ENCODE peak calls at places on chromosomes 3 and 15, in four cellular contexts. One of them, this sample, is unnamed.
A peak's percentile ranks its signal among the peaks of the same experiment; 100 is the strongest.

GRCh38 chr15:52331490-52332240 is 36.1 kb upstream of the MYO5C start:
- DNase-seq in Caco-2: no peak
- DNase-seq in ovary: no peak
- DNase-seq in fibroblast of lung: peak; percentile 64
- DNase-seq in this sample: peak; percentile 65

GRCh38 chr3:115927210-115927609 is 303.9 kb downstream of the GAP43 start:
- DNase-seq in Caco-2: no peak
- DNase-seq in ovary: no peak
- DNase-seq in fibroblast of lung: peak; percentile 7
- DNase-seq in this sample: no peak

GRCh38 chr3:44058022-44058867 is 183.4 kb upstream of the TOPAZ1 start:
- DNase-seq in Caco-2: no peak
- DNase-seq in ovary: no peak
- DNase-seq in fibroblast of lung: peak; percentile 60
- DNase-seq in this sample: no peak

GRCh38 chr15:63466378-63467192 is 37.8 kb upstream of the USP3 start:
- DNase-seq in Caco-2: peak; percentile 53
- DNase-seq in ovary: no peak
- DNase-seq in fibroblast of lung: peak; percentile 53
- DNase-seq in this sample: peak; percentile 76

GRCh38 chr15:86165263-86166204 is 85.9 kb downstream of the AGBL1 start:
- DNase-seq in Caco-2: no peak
- DNase-seq in ovary: no peak
- DNase-seq in fibroblast of lung: peak; percentile 83
- DNase-seq in this sample: no peak

GRCh38 chr3:37326144-37326543 is 151.8 kb upstream of the LRRFIP2 start:
- DNase-seq in Caco-2: no peak
- DNase-seq in ovary: no peak
- DNase-seq in fibroblast of lung: no peak
- DNase-seq in this sample: no peak

GRCh38 chr3:89380006-89380405 is 272.6 kb downstream of the EPHA3 start:
- DNase-seq in Caco-2: no peak
- DNase-seq in ovary: no peak
- DNase-seq in fibroblast of lung: peak; percentile 61
- DNase-seq in this sample: no peak

GRCh38 chr3:42892169-42892568 is 13.8 kb upstream of the ZNF662 start:
- DNase-seq in Caco-2: no peak
- DNase-seq in ovary: no peak
- DNase-seq in fibroblast of lung: peak; percentile 29
- DNase-seq in this sample: no peak

GRCh38 chr3:119352235-119352634 is 58.1 kb downstream of the ARHGAP31 start:
- DNase-seq in Caco-2: no peak
- DNase-seq in ovary: no peak
- DNase-seq in fibroblast of lung: peak; percentile 58
- DNase-seq in this sample: peak; percentile 13

GRCh38 chr15:82952156-82953081 is at the start of gene HOMER2:
- DNase-seq in Caco-2: no peak
- DNase-seq in ovary: peak; percentile 32
- DNase-seq in fibroblast of lung: peak; percentile 31
- DNase-seq in this sample: no peak

GRCh38 chr3:115913069-115913686 is 289.9 kb downstream of the GAP43 start:
- DNase-seq in Caco-2: no peak
- DNase-seq in ovary: no peak
- DNase-seq in fibroblast of lung: no peak
- DNase-seq in this sample: no peak

GRCh38 chr15:32872606-32873291 is 154.9 kb downstream of the GREM1 start:
- DNase-seq in Caco-2: no peak
- DNase-seq in ovary: no peak
- DNase-seq in fibroblast of lung: peak; percentile 71
- DNase-seq in this sample: no peak

GRCh38 chr15:62447742-62448141 is 282.7 kb upstream of the C2CD4B start:
- DNase-seq in Caco-2: no peak
- DNase-seq in ovary: no peak
- DNase-seq in fibroblast of lung: no peak
- DNase-seq in this sample: no peak

GRCh38 chr3:170999737-171000242 is 26.7 kb downstream of the SLC2A2 start:
- DNase-seq in Caco-2: peak; percentile 68
- DNase-seq in ovary: no peak
- DNase-seq in fibroblast of lung: peak; percentile 92
- DNase-seq in this sample: no peak

GRCh38 chr15:30791776-30792175 is 111.9 kb upstream of the FAN1 start:
- DNase-seq in Caco-2: no peak
- DNase-seq in ovary: no peak
- DNase-seq in fibroblast of lung: no peak
- DNase-seq in this sample: no peak

GRCh38 chr3:108159865-108160264 is 62.4 kb downstream of the IFT57 start:
- DNase-seq in Caco-2: no peak
- DNase-seq in ovary: no peak
- DNase-seq in fibroblast of lung: peak; percentile 80
- DNase-seq in this sample: no peak

GRCh38 chr15:89912674-89913396 is at the start of gene ARPIN:
- DNase-seq in Caco-2: peak; percentile 67
- DNase-seq in ovary: peak; percentile 53
- DNase-seq in fibroblast of lung: peak; percentile 59
- DNase-seq in this sample: no peak

GRCh38 chr15:85689729-85690128 is 105.0 kb downstream of the KLHL25 start:
- DNase-seq in Caco-2: no peak
- DNase-seq in ovary: peak; percentile 44
- DNase-seq in fibroblast of lung: peak; percentile 71
- DNase-seq in this sample: peak; percentile 70

GRCh38 chr3:179907784-179908482 is 128.8 kb downstream of the PEX5L start:
- DNase-seq in Caco-2: no peak
- DNase-seq in ovary: no peak
- DNase-seq in fibroblast of lung: no peak
- DNase-seq in this sample: no peak

GRCh38 chr3:9226326-9226725 is 23.1 kb downstream of the SRGAP3 start:
- DNase-seq in Caco-2: no peak
- DNase-seq in ovary: no peak
- DNase-seq in fibroblast of lung: peak; percentile 90
- DNase-seq in this sample: no peak

GRCh38 chr15:78477295-78477694 is 30.1 kb upstream of the HYKK start:
- DNase-seq in Caco-2: no peak
- DNase-seq in ovary: no peak
- DNase-seq in fibroblast of lung: no peak
- DNase-seq in this sample: no peak

GRCh38 chr3:18223591-18224338 is 201.4 kb downstream of the SATB1 start:
- DNase-seq in Caco-2: no peak
- DNase-seq in ovary: no peak
- DNase-seq in fibroblast of lung: no peak
- DNase-seq in this sample: no peak

GRCh38 chr3:120762575-120762974 is 20.0 kb downstream of the GTF2E1 start:
- DNase-seq in Caco-2: no peak
- DNase-seq in ovary: no peak
- DNase-seq in fibroblast of lung: peak; percentile 58
- DNase-seq in this sample: no peak

GRCh38 chr15:83919319-83919830 is 265.5 kb downstream of the ADAMTSL3 start:
- DNase-seq in Caco-2: no peak
- DNase-seq in ovary: no peak
- DNase-seq in fibroblast of lung: no peak
- DNase-seq in this sample: no peak

GRCh38 chr3:89059201-89059600 is 48.2 kb upstream of the EPHA3 start:
- DNase-seq in Caco-2: no peak
- DNase-seq in ovary: no peak
- DNase-seq in fibroblast of lung: peak; percentile 95
- DNase-seq in this sample: no peak

GRCh38 chr3:161560006-161560637 is 63.5 kb downstream of the OTOL1 start:
- DNase-seq in Caco-2: peak; percentile 36
- DNase-seq in ovary: no peak
- DNase-seq in fibroblast of lung: peak; percentile 38
- DNase-seq in this sample: no peak

GRCh38 chr3:65951836-65952505 is 86.7 kb downstream of the MAGI1 start:
- DNase-seq in Caco-2: no peak
- DNase-seq in ovary: no peak
- DNase-seq in fibroblast of lung: peak; percentile 71
- DNase-seq in this sample: no peak

GRCh38 chr15:31254431-31255175 is 72.0 kb upstream of the KLF13 start:
- DNase-seq in Caco-2: no peak
- DNase-seq in ovary: no peak
- DNase-seq in fibroblast of lung: peak; percentile 39
- DNase-seq in this sample: no peak

GRCh38 chr3:109392293-109392692 is 54.9 kb upstream of the DPPA4 start:
- DNase-seq in Caco-2: no peak
- DNase-seq in ovary: no peak
- DNase-seq in fibroblast of lung: no peak
- DNase-seq in this sample: no peak

GRCh38 chr15:44882499-44882968 is 74.0 kb upstream of the TERB2 start:
- DNase-seq in Caco-2: no peak
- DNase-seq in ovary: no peak
- DNase-seq in fibroblast of lung: no peak
- DNase-seq in this sample: no peak

GRCh38 chr15:81257435-81257834 is 60.8 kb downstream of the IL16 start:
- DNase-seq in Caco-2: no peak
- DNase-seq in ovary: no peak
- DNase-seq in fibroblast of lung: no peak
- DNase-seq in this sample: no peak

GRCh38 chr3:57733790-57734189 is 22.3 kb upstream of the SLMAP start:
- DNase-seq in Caco-2: no peak
- DNase-seq in ovary: no peak
- DNase-seq in fibroblast of lung: peak; percentile 14
- DNase-seq in this sample: no peak

GRCh38 chr3:72152551-72153476 is 367.9 kb upstream of the PROK2 start:
- DNase-seq in Caco-2: no peak
- DNase-seq in ovary: peak; percentile 84
- DNase-seq in fibroblast of lung: peak; percentile 79
- DNase-seq in this sample: no peak

GRCh38 chr3:61650276-61650675 is 88.9 kb downstream of the PTPRG start:
- DNase-seq in Caco-2: no peak
- DNase-seq in ovary: peak; percentile 80
- DNase-seq in fibroblast of lung: peak; percentile 93
- DNase-seq in this sample: no peak

GRCh38 chr3:105722943-105723556 is 145.8 kb downstream of the CBLB start:
- DNase-seq in Caco-2: no peak
- DNase-seq in ovary: no peak
- DNase-seq in fibroblast of lung: no peak
- DNase-seq in this sample: no peak

GRCh38 chr3:196636369-196637349 is 2.8 kb upstream of the NRROS start:
- DNase-seq in Caco-2: no peak
- DNase-seq in ovary: no peak
- DNase-seq in fibroblast of lung: no peak
- DNase-seq in this sample: no peak

GRCh38 chr3:39140341-39140971 is 12.9 kb downstream of the CSRNP1 start:
- DNase-seq in Caco-2: no peak
- DNase-seq in ovary: no peak
- DNase-seq in fibroblast of lung: no peak
- DNase-seq in this sample: no peak

GRCh38 chr3:130424837-130425236 is 79.4 kb downstream of the COL6A5 start:
- DNase-seq in Caco-2: no peak
- DNase-seq in ovary: no peak
- DNase-seq in fibroblast of lung: no peak
- DNase-seq in this sample: no peak

GRCh38 chr3:123295171-123295900 is 93.6 kb downstream of the SEC22A start:
- DNase-seq in Caco-2: no peak
- DNase-seq in ovary: no peak
- DNase-seq in fibroblast of lung: no peak
- DNase-seq in this sample: no peak

DNA sequence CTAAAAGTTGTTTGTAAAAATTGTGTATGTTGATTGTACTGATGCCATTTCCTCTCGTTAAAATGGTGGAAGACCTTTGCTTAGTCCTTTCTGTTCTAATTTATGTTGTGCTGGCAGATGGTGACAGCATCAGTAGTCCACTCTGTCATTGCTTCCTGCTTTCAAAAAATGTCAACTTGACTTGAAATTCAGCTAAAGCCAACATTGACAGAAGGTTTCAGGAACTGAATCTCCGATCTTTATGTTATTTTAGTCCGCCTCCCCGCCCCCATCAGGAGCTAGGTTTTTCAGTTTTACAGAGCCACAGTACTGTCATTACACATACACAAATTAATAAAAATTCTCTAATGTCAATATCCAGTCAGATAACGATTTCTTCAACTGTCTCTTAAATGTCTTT is 1.5 kb downstream of the CEP63 start:
- DNase-seq in Caco-2: no peak
- DNase-seq in ovary: no peak
- DNase-seq in fibroblast of lung: no peak
- DNase-seq in this sample: no peak
- H3K4me3 ChIP-seq in Caco-2: no peak overlapping the region
- H3K4me3 ChIP-seq in ovary: no peak overlapping the region
- H3K4me3 ChIP-seq in fibroblast of lung: peak overlapping the region; percentile 81
- H3K4me3 ChIP-seq in this sample: no peak overlapping the region

GRCh38 chr3:40490916-40491315 is 14.0 kb downstream of the ZNF619 start:
- DNase-seq in Caco-2: no peak
- DNase-seq in ovary: no peak
- DNase-seq in fibroblast of lung: peak; percentile 10
- DNase-seq in this sample: no peak

GRCh38 chr3:40487172-40487571 is 10.2 kb downstream of the ZNF619 start:
- DNase-seq in Caco-2: no peak
- DNase-seq in ovary: no peak
- DNase-seq in fibroblast of lung: no peak
- DNase-seq in this sample: no peak
- H3K36me3 ChIP-seq in Caco-2: no peaks in the 10 kb centered on the region
- H3K36me3 ChIP-seq in ovary: no peaks in the 10 kb centered on the region
- H3K36me3 ChIP-seq in fibroblast of lung: peaks cover 5% of the 10 kb centered on the region
- H3K36me3 ChIP-seq in this sample: peaks cover 11% of the 10 kb centered on the region

GRCh38 chr3:1808590-1808989 is 290.1 kb upstream of the CNTN4 start:
- DNase-seq in Caco-2: no peak
- DNase-seq in ovary: no peak
- DNase-seq in fibroblast of lung: no peak
- DNase-seq in this sample: no peak

GRCh38 chr3:1805331-1805730 is 293.3 kb upstream of the CNTN4 start:
- DNase-seq in Caco-2: no peak
- DNase-seq in ovary: no peak
- DNase-seq in fibroblast of lung: no peak
- DNase-seq in this sample: no peak
- H3K9me3 ChIP-seq in Caco-2: peaks cover 5% of the 10 kb centered on the region
- H3K9me3 ChIP-seq in ovary: no peaks in the 10 kb centered on the region
- H3K9me3 ChIP-seq in fibroblast of lung: no peaks in the 10 kb centered on the region
- H3K9me3 ChIP-seq in this sample: peaks cover 3% of the 10 kb centered on the region

GRCh38 chr15:99709243-99709986 is 23.8 kb downstream of the LYSMD4 start:
- DNase-seq in Caco-2: no peak
- DNase-seq in ovary: no peak
- DNase-seq in fibroblast of lung: no peak
- DNase-seq in this sample: no peak
- H3K4me3 ChIP-seq in Caco-2: no peak overlapping the region
- H3K4me3 ChIP-seq in ovary: no peak overlapping the region
- H3K4me3 ChIP-seq in fibroblast of lung: no peak overlapping the region
- H3K4me3 ChIP-seq in this sample: no peak overlapping the region

GRCh38 chr15:73564255-73564654 is 68.9 kb downstream of the NPTN start:
- DNase-seq in Caco-2: no peak
- DNase-seq in ovary: no peak
- DNase-seq in fibroblast of lung: peak; percentile 70
- DNase-seq in this sample: no peak
- H3K36me3 ChIP-seq in Caco-2: peaks cover 7% of the 10 kb centered on the region
- H3K36me3 ChIP-seq in ovary: no peaks in the 10 kb centered on the region
- H3K36me3 ChIP-seq in fibroblast of lung: peaks cover 2% of the 10 kb centered on the region
- H3K36me3 ChIP-seq in this sample: peaks cover 31% of the 10 kb centered on the region

GRCh38 chr3:191275751-191276150 is 53.4 kb upstream of the CCDC50 start:
- DNase-seq in Caco-2: no peak
- DNase-seq in ovary: no peak
- DNase-seq in fibroblast of lung: no peak
- DNase-seq in this sample: no peak
- H3K9me3 ChIP-seq in Caco-2: no peaks in the 10 kb centered on the region
- H3K9me3 ChIP-seq in ovary: no peaks in the 10 kb centered on the region
- H3K9me3 ChIP-seq in fibroblast of lung: no peaks in the 10 kb centered on the region
- H3K9me3 ChIP-seq in this sample: no peaks in the 10 kb centered on the region

GRCh38 chr15:24957691-24958090 is 2.9 kb downstream of the SNRPN start:
- DNase-seq in Caco-2: no peak
- DNase-seq in ovary: no peak
- DNase-seq in fibroblast of lung: no peak
- DNase-seq in this sample: no peak
- H3K4me3 ChIP-seq in Caco-2: no peak overlapping the region
- H3K4me3 ChIP-seq in ovary: no peak overlapping the region
- H3K4me3 ChIP-seq in fibroblast of lung: no peak overlapping the region
- H3K4me3 ChIP-seq in this sample: no peak overlapping the region

This sample was measured in CD4-positive, alpha-beta memory T cell.